ENCODE peak calls at places on chromosomes 5 and 9, in six cellular contexts. L, K, Y, H, P and O are unnamed samples.

GRCh38 chr5:56080375-56081052 is 85.8 kb upstream of the IL6ST start:
- DNase-seq in L (no peak), K (no peak), Y (peak; percentile 61), H (no peak), P (no peak), O (no peak)

GRCh38 chr5:151584057-151584937 is 6.8 kb downstream of the FAT2 start:
- DNase-seq in L (no peak), K (no peak), Y (no peak), H (no peak), P (no peak), O (no peak)

GRCh38 chr9:93184439-93185221 is 691 bp downstream of the WNK2 start:
- DNase-seq in L (no peak), K (no peak), Y (no peak), H (no peak), P (no peak), O (no peak)

GRCh38 chr5:10355071-10355889 is 1.8 kb downstream of the MARCHF6 start:
- DNase-seq in L (peak; percentile 44), K (no peak), Y (peak; percentile 57), H (no peak), P (no peak), O (no peak)

GRCh38 chr5:172380992-172381643 is 73.2 kb downstream of the SH3PXD2B start:
- DNase-seq in L (peak; percentile 77), K (peak; percentile 96), Y (no peak), H (no peak), P (peak; percentile 75), O (peak; percentile 40)

GRCh38 chr9:114484854-114485443 is 20.3 kb downstream of the WHRN start:
- DNase-seq in L (peak; percentile 51), K (no peak), Y (peak; percentile 31), H (peak; percentile 6), P (no peak), O (no peak)

GRCh38 chr9:95508968-95509850 is 7.6 kb downstream of the PTCH1 start:
- DNase-seq in L (peak; percentile 94), K (peak; percentile 86), Y (peak; percentile 51), H (peak; percentile 54), P (peak; percentile 84), O (peak; percentile 90)

GRCh38 chr5:132026516-132027008 is 15.1 kb upstream of the ACSL6 start:
- DNase-seq in L (no peak), K (no peak), Y (no peak), H (no peak), P (no peak), O (no peak)

GRCh38 chr5:77301447-77301878 is 91.0 kb downstream of the PDE8B start:
- DNase-seq in L (no peak), K (no peak), Y (no peak), H (no peak), P (no peak), O (no peak)

GRCh38 chr9:37445832-37446231 is 19.4 kb downstream of the ZBTB5 start:
- DNase-seq in L (no peak), K (no peak), Y (no peak), H (no peak), P (no peak), O (no peak)

GRCh38 chr5:138230261-138230660 is 17.1 kb upstream of the CDC23 start:
- DNase-seq in L (no peak), K (no peak), Y (no peak), H (no peak), P (peak; percentile 37), O (no peak)

GRCh38 chr5:2906302-2907090 is 155.0 kb upstream of the IRX2 start:
- DNase-seq in L (no peak), K (no peak), Y (no peak), H (no peak), P (no peak), O (no peak)

GRCh38 chr9:88818495-88819201 is 172.6 kb upstream of the S1PR3 start:
- DNase-seq in L (peak; percentile 85), K (no peak), Y (no peak), H (no peak), P (no peak), O (no peak)

GRCh38 chr5:1555808-1556681 is 32.3 kb upstream of the LPCAT1 start:
- DNase-seq in L (no peak), K (no peak), Y (no peak), H (no peak), P (no peak), O (no peak)

GRCh38 chr5:179171251-179171815 is 111.2 kb downstream of the ZNF354C start:
- DNase-seq in L (no peak), K (no peak), Y (no peak), H (no peak), P (no peak), O (no peak)

GRCh38 chr5:137142371-137143243 is 356.5 kb downstream of the SPOCK1 start:
- DNase-seq in L (peak; percentile 90), K (peak; percentile 21), Y (peak; percentile 6), H (no peak), P (peak; percentile 62), O (no peak)

GRCh38 chr5:177499842-177500241 is 2.4 kb upstream of the PDLIM7 start:
- DNase-seq in L (no peak), K (no peak), Y (no peak), H (no peak), P (no peak), O (no peak)